ENCODE peak calls at places on chromosomes 4 and X, in four cellular contexts. L, F, T and G are unnamed samples.

GRCh38 chr4:163662761-163663160 is 168.3 kb downstream of the TMA16 start:
- DNase-seq in L (no peak), F (no peak), T (no peak), G (no peak)

GRCh38 chr4:99655315-99656081 is 2.1 kb downstream of the C4orf54 start:
- DNase-seq in L (peak), F (no peak), T (no peak), G (no peak)

GRCh38 chr4:11367371-11367770 is 61.3 kb downstream of the HS3ST1 start:
- DNase-seq in L (peak), F (no peak), T (no peak), G (no peak)

GRCh38 chr4:81085291-81085690 is 54.8 kb downstream of the BMP3 start:
- DNase-seq in L (peak), F (no peak), T (no peak), G (no peak)

GRCh38 chr4:13543091-13543581 is 1.2 kb downstream of the NKX3-2 start:
- DNase-seq in L (no peak), F (no peak), T (no peak), G (no peak)

GRCh38 chr4:89661490-89661889 is 175.5 kb downstream of the SNCA start:
- DNase-seq in L (peak), F (no peak), T (no peak), G (no peak)

GRCh38 chr4:37977471-37978452 is 17.6 kb downstream of the PTTG2 start:
- DNase-seq in L (peak), F (peak), T (no peak), G (peak)

GRCh38 chr4:79049840-79050520 is 110.7 kb upstream of the PAQR3 start:
- DNase-seq in L (no peak), F (no peak), T (no peak), G (no peak)

GRCh38 chr4:184424993-184425758 is 49.2 kb downstream of the IRF2 start:
- DNase-seq in L (no peak), F (no peak), T (no peak), G (no peak)

GRCh38 chr4:55386073-55386472 is 9.7 kb upstream of the TMEM165 start:
- DNase-seq in L (no peak), F (peak), T (no peak), G (peak)

GRCh38 chrX:18440835-18441234 is 15.4 kb downstream of the CDKL5 start:
- DNase-seq in L (no peak), F (no peak), T (no peak), G (no peak)

GRCh38 chrX:29746326-29746725 is 469.0 kb upstream of the MAGEB2 start:
- DNase-seq in L (no peak), F (no peak), T (no peak), G (no peak)

GRCh38 chr4:159484049-159484448 is 381.2 kb downstream of the RAPGEF2 start:
- DNase-seq in L (peak), F (no peak), T (peak), G (no peak)

GRCh38 chr4:124433044-124433443 is 279.5 kb downstream of the ANKRD50 start:
- DNase-seq in L (no peak), F (no peak), T (no peak), G (no peak)

GRCh38 chr4:122313001-122313400 is 65.8 kb upstream of the ADAD1 start:
- DNase-seq in L (peak), F (no peak), T (no peak), G (no peak)

GRCh38 chr4:48896845-48897244 is 9.7 kb downstream of the OCIAD2 start:
- DNase-seq in L (no peak), F (peak), T (no peak), G (peak)

GRCh38 chr4:7101692-7102515 is 34.0 kb upstream of the GRPEL1 start:
- DNase-seq in L (peak), F (peak), T (peak), G (peak)

GRCh38 chrX:20067709-20068315 is 48.9 kb downstream of the MAP7D2 start:
- DNase-seq in L (peak), F (peak), T (no peak), G (no peak)

GRCh38 chr4:147899512-147899911 is 167.6 kb downstream of the ARHGAP10 start:
- DNase-seq in L (peak), F (no peak), T (no peak), G (no peak)

GRCh38 chr4:140688711-140689598 is 67.2 kb downstream of the TBC1D9 start:
- DNase-seq in L (no peak), F (no peak), T (peak), G (no peak)

GRCh38 chrX:31871989-31872388 is 800.1 kb upstream of the FTHL17 start:
- DNase-seq in L (no peak), F (peak), T (no peak), G (no peak)

GRCh38 chrX:130906776-130907175 is 3.8 kb upstream of the ENOX2 start:
- DNase-seq in L (no peak), F (no peak), T (no peak), G (no peak)

GRCh38 chrX:102517331-102517730 is 792 bp upstream of the TMSB15A start:
- DNase-seq in L (peak), F (peak), T (peak), G (peak)

GRCh38 chr4:37138789-37139188 is 105.8 kb upstream of the NWD2 start:
- DNase-seq in L (no peak), F (no peak), T (no peak), G (no peak)

GRCh38 chr4:24772061-24772705 is 23.2 kb upstream of the SOD3 start:
- DNase-seq in L (no peak), F (no peak), T (peak), G (no peak)

GRCh38 chrX:19579485-19579884 is 64.2 kb upstream of the MAP3K15 start:
- DNase-seq in L (peak), F (peak), T (no peak), G (no peak)

GRCh38 chr4:73948990-73949706 is 32.7 kb downstream of the PF4 start:
- DNase-seq in L (no peak), F (no peak), T (no peak), G (no peak)

GRCh38 chr4:152983774-152984411 is 47.8 kb downstream of the FHDC1 start:
- DNase-seq in L (peak), F (peak), T (no peak), G (no peak)

GRCh38 chr4:107037188-107037587 is 1.1 kb upstream of the DKK2 start:
- DNase-seq in L (peak), F (no peak), T (no peak), G (peak)

GRCh38 chr4:77196866-77197265 is 39.9 kb downstream of the CCNG2 start:
- DNase-seq in L (no peak), F (peak), T (no peak), G (no peak)

GRCh38 chr4:116515959-116516358 is 569.4 kb downstream of the TRAM1L1 start:
- DNase-seq in L (no peak), F (no peak), T (no peak), G (no peak)

GRCh38 chr4:3463556-3464348 is 646 bp downstream of the DOK7 start:
- DNase-seq in L (no peak), F (no peak), T (no peak), G (no peak)

GRCh38 chrX:63506320-63506719 is 155.2 kb upstream of the SPIN4 start:
- DNase-seq in L (peak), F (peak), T (peak), G (peak)

GRCh38 chr4:36775544-36775943 is 469.0 kb upstream of the NWD2 start:
- DNase-seq in L (no peak), F (no peak), T (no peak), G (no peak)

GRCh38 chr4:185534534-185534849 is 815 bp downstream of the PDLIM3 start:
- DNase-seq in L (no peak), F (no peak), T (no peak), G (no peak)